ENCODE peak calls at places on chromosomes 3 and 15, in six cellular contexts. Z, B, S, I, A and X are unnamed samples.

GRCh38 chr15:67415186-67415585 is 105.7 kb upstream of the C15orf61 start:
- DNase-seq in Z (no peak), B (no peak), S (no peak), I (no peak), A (no peak), X (no peak)

GRCh38 chr3:59773970-59774369 is 724.1 kb upstream of the CFAP20DC start:
- DNase-seq in Z (peak; percentile 19), B (no peak), S (no peak), I (peak; percentile 46), A (no peak), X (no peak)

GRCh38 chr3:141384157-141384556 is 15.9 kb downstream of the ZBTB38 start:
- DNase-seq in Z (peak; percentile 57), B (peak; percentile 70), S (no peak), I (no peak), A (peak; percentile 73), X (no peak)

GRCh38 chr15:88258021-88258641 is 1.6 kb upstream of the NTRK3 start:
- DNase-seq in Z (peak; percentile 11), B (no peak), S (peak; percentile 51), I (peak; percentile 66), A (peak; percentile 32), X (no peak)

GRCh38 chr15:77075528-77075927 is 4.6 kb upstream of the TSPAN3 start:
- DNase-seq in Z (peak; percentile 56), B (no peak), S (no peak), I (no peak), A (peak; percentile 47), X (peak; percentile 57)

GRCh38 chr15:80576519-80577090 is 118.5 kb upstream of the ABHD17C start:
- DNase-seq in Z (no peak), B (no peak), S (no peak), I (no peak), A (no peak), X (no peak)

GRCh38 chr3:139460096-139460495 is 16.2 kb downstream of the RBP2 start:
- DNase-seq in Z (peak; percentile 58), B (no peak), S (no peak), I (no peak), A (peak; percentile 3), X (no peak)

GRCh38 chr3:100254168-100254777 is 6.5 kb upstream of the TBC1D23 start:
- DNase-seq in Z (peak; percentile 91), B (peak; percentile 78), S (peak; percentile 54), I (peak; percentile 68), A (peak; percentile 77), X (peak; percentile 26)

GRCh38 chr3:39156421-39156820 is 3.0 kb upstream of the CSRNP1 start:
- DNase-seq in Z (no peak), B (no peak), S (no peak), I (no peak), A (no peak), X (no peak)

GRCh38 chr15:82544431-82544830 is 4.2 kb upstream of the RPS17 start:
- DNase-seq in Z (no peak), B (no peak), S (no peak), I (no peak), A (no peak), X (no peak)

GRCh38 chr15:45139770-45140169 is 10.0 kb downstream of the DUOX1 start:
- DNase-seq in Z (no peak), B (no peak), S (no peak), I (no peak), A (no peak), X (no peak)

GRCh38 chr3:141093971-141094401 is 42.8 kb downstream of the SPSB4 start:
- DNase-seq in Z (no peak), B (no peak), S (no peak), I (peak; percentile 71), A (no peak), X (peak; percentile 47)

DNA sequence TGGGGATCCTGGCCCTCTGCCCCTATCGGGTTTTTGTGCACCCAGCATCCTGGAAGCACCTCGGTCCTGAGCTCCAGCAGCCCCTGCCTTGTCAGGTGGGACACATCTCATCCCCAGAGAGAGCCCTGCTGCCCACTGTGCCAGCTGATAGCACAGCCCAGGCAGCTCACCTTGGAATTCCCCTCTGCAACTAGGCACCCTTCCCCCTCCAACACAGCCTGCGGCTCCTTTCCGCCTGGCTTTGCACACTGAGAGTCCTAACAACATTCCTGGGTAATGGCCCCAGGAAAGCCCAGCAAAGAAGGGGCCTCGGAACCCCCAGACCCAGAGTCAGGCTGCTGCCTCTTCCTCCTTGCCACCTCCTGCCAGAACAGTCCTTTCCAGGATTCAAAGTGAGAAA is 5.9 kb downstream of the HCN4 start:
- DNase-seq in Z (no peak), B (no peak), S (no peak), I (no peak), A (no peak), X (no peak)
- H3K27me3 ChIP-seq in Z (peaks cover 85% of the 10 kb centered on the region), B (peaks cover 94% of the 10 kb centered on the region), S (no peaks in the 10 kb centered on the region), I (peaks cover 37% of the 10 kb centered on the region), A (peaks cover 82% of the 10 kb centered on the region), X (peaks cover 20% of the 10 kb centered on the region)

GRCh38 chr15:41944313-41944940 is 27.9 kb downstream of the EHD4 start:
- DNase-seq in Z (peak; percentile 94), B (peak; percentile 94), S (peak; percentile 44), I (no peak), A (peak; percentile 95), X (peak; percentile 77)
- H3K9ac ChIP-seq in Z (peak overlapping the region; percentile 63), B (peak overlapping the region; percentile 53), S (no peak overlapping the region), I (peak overlapping the region; percentile 60), A (peak overlapping the region; percentile 47), X (no peak overlapping the region)

DNA sequence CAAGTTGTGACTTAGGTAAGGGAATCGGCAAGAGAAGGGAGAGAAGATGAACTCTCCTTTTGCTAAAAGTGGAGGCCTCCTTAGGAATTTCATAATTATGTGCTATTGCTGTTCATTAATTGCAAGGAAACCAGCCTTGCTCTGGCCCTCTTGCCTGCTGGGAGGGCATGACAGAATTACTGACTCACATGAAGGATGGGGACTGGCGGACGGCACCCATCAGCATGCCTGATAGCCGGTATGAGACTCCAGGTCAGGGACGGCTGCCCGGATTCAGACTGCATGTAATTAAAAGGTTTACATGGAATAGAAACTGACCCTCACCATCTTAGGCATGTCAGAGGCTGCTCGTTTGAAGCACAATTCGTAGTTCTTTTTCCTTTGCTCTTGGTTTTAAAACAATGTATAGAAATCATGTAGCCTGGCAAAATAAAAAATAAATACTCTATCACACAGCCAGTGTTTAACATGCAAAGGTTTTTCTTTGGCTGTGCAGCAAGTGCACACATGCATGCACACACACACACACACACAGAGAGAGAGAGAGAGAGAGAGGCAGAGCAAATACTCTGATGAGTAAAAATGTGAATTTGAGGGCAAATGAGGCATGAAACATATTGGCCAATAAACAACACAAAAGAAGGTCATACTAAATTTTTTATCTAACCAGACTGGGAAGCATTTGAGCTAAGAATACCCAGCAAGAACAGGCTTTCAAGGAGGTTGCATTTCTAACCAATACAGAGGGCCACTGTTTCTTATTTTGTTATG is 82.8 kb downstream of the FOXB1 start:
- DNase-seq in Z (no peak), B (no peak), S (no peak), I (no peak), A (no peak), X (no peak)
- H3K27me3 ChIP-seq in Z (no peaks in the 10 kb centered on the region), B (peaks cover 8% of the 10 kb centered on the region), S (no peaks in the 10 kb centered on the region), I (peaks cover 22% of the 10 kb centered on the region), A (peaks cover 10% of the 10 kb centered on the region), X (no peaks in the 10 kb centered on the region)

DNA sequence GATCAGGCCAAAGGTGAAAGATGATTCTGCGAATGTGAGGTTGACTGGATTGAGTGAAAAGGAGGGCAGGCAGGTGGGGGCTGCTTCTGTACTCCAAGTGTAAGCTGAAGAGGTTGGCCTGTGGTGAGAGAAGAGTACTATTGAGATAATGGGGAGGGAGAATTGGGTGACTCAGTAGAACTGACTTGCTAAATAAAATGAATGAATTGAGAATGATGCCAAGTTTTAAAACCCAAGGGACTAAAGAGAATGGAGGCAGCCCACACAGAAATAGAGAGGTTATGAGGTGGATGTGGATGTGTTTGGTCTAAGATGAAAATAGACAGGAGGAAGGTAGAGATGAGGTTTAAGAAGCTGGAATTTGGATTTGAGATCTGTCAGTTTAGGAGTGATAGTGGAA is 5.9 kb downstream of the MME start:
- DNase-seq in Z (no peak), B (no peak), S (no peak), I (no peak), A (peak; percentile 34), X (no peak)
- H3K9ac ChIP-seq in Z (peak overlapping the region; percentile 37), B (no peak overlapping the region), S (no peak overlapping the region), I (no peak overlapping the region), A (no peak overlapping the region), X (no peak overlapping the region)